ENCODE peak calls at places on chromosome 13, in four cellular contexts. N is PC-3, B is ovary, A is uterus. E is an unnamed sample.

GRCh38 chr13:114148521-114148855 is 16.1 kb upstream of the RASA3 start:
- DNase-seq in N (no peak), B (no peak), A (no peak), E (no peak)

GRCh38 chr13:94585543-94586101 is 10.3 kb downstream of the TGDS start:
- DNase-seq in N (no peak), B (no peak), A (no peak), E (no peak)

GRCh38 chr13:113143466-113144254 is 14.8 kb upstream of the PROZ start:
- DNase-seq in N (no peak), B (no peak), A (no peak), E (no peak)

GRCh38 chr13:100131863-100132574 is 43.1 kb downstream of the PCCA start:
- DNase-seq in N (peak; percentile 88), B (no peak), A (no peak), E (no peak)

GRCh38 chr13:99416411-99417121 is 84.7 kb upstream of the TM9SF2 start:
- DNase-seq in N (no peak), B (no peak), A (no peak), E (no peak)

GRCh38 chr13:68988176-68988575 is 1119.5 kb upstream of the ATXN8OS start:
- DNase-seq in N (no peak), B (no peak), A (no peak), E (no peak)

GRCh38 chr13:102530751-102531150 is 66.0 kb upstream of the TPP2 start:
- DNase-seq in N (no peak), B (no peak), A (no peak), E (no peak)

GRCh38 chr13:75091707-75092106 is 390.3 kb downstream of the TBC1D4 start:
- DNase-seq in N (no peak), B (no peak), A (no peak), E (no peak)

GRCh38 chr13:45046445-45046844 is 57.1 kb downstream of the GPALPP1 start:
- DNase-seq in N (no peak), B (no peak), A (no peak), E (no peak)

GRCh38 chr13:45049478-45049877 is 60.1 kb downstream of the GPALPP1 start:
- DNase-seq in N (no peak), B (no peak), A (no peak), E (no peak)

GRCh38 chr13:45048890-45049407 is 59.6 kb downstream of the GPALPP1 start:
- DNase-seq in N (peak; percentile 7), B (no peak), A (no peak), E (no peak)

GRCh38 chr13:45051315-45051714 is 62.0 kb downstream of the GPALPP1 start:
- DNase-seq in N (no peak), B (no peak), A (no peak), E (no peak)

DNA sequence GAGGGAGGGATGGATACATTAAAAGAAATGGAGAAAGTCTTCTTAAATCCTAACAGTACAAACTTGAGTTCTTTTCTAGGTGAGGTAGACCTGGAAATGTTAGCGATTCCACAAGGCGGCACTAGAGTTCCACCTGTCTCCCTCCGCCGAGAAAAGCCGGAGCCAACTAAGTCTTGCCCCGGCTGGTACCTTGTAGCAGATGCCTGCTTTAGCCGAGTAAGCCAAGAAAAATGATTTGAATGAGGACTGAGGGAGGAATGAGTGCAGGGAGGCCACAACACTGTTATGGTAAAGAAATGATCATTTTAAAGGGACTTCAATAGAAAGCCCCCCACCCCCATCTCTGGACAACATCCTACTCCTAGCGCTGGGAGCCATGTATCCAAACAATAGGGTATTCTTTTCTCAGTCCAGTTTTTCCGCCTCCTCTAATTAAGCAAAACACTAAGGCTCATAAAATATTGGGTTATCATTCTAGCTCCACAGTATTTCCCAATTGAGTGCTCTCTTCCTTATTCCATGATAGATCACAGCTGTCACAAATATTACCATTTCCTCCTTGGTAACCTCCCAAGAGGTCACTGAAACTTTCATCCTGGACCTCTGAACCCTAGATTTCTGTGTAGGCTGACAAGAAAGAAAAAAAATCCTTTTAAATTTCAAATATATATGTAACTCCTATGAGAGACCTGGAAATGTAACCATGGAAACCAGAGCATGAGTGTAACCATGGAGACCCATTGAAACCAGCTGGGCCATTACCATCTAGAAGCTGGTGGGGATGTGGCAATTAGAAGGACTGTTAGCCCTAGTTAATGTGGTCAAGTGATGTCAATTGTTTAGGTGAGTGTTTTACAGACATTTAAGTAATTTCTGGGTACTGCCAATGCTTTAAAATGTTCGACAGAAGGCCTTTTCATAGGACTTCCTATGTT is 58.3 kb downstream of the GPALPP1 start:
- DNase-seq in N (peak; percentile 85), B (peak; percentile 59), A (peak; percentile 68), E (peak; percentile 16)
- H3K27ac ChIP-seq in N (no peak overlapping the region), B (no peak overlapping the region), A (no peak overlapping the region), E (no peak overlapping the region)

GRCh38 chr13:91347996-91348905 is 764 bp downstream of the MIR17HG start:
- DNase-seq in N (no peak), B (peak; percentile 32), A (peak; percentile 43), E (no peak)
- TF ChIP-seq CTCF in N (no peak), B (no peak), A (no peak), E (no peak)

DNA sequence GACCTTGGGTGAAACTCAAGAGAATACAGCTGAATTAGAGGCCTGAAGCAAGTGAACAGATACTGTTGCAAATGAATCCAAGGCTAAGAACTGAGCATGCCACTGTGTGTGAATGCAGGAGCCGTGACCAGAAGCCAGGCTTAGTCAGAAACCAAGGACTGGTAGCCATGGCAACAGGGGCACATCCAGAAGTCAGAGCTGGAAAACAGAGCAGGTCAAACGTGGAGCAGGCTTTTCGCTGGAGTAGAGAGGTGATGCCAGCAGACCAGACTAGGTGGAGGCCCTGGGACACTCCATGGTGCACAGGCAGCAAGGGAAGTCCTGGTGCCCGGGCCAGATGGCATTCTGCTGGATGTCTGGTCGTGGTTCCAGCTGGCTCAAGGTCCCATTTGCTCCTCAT is 564.1 kb downstream of the PCDH9 start:
- DNase-seq in N (peak; percentile 33), B (no peak), A (no peak), E (no peak)
- H3K27ac ChIP-seq in N (no peak overlapping the region), B (no peak overlapping the region), A (no peak overlapping the region), E (no peak overlapping the region)

GRCh38 chr13:27283906-27284523 is 13.4 kb downstream of the RASL11A start:
- DNase-seq in N (peak; percentile 59), B (no peak), A (no peak), E (no peak)
- TF ChIP-seq CTCF in N (peak; percentile 66), B (no peak), A (no peak), E (peak; percentile 36)

GRCh38 chr13:33508060-33508459 is 222.5 kb upstream of the STARD13 start:
- DNase-seq in N (no peak), B (no peak), A (no peak), E (no peak)

GRCh38 chr13:33509642-33510229 is 224.2 kb upstream of the STARD13 start:
- DNase-seq in N (peak; percentile 23), B (no peak), A (peak; percentile 35), E (no peak)

GRCh38 chr13:33514362-33514761 is 228.8 kb upstream of the STARD13 start:
- DNase-seq in N (peak; percentile 19), B (no peak), A (no peak), E (no peak)

GRCh38 chr13:33512880-33513554 is 227.5 kb upstream of the STARD13 start:
- DNase-seq in N (no peak), B (no peak), A (no peak), E (no peak)

DNA sequence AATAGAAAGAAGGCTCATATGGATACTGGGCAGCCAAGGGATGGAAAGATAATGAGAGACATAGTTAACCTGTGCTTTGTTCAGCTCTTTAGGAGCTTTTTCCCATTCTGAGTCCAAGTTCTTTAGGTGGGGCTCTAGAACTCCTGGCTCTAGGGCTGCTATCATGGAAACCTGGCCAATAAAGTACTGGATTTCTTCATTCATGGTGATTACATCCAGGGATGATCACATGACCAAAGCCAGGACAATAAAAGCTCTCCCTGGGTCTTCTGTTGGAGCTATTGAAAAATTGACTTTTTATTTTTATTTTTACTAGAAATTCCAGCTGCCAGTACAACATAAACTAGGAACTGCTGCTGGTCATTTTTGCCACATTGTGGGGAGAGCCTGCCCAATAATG is 224.8 kb upstream of the STARD13 start:
- DNase-seq in N (no peak), B (no peak), A (no peak), E (no peak)
- H3K27ac ChIP-seq in N (no peak overlapping the region), B (no peak overlapping the region), A (peak overlapping the region; percentile 81), E (peak overlapping the region; percentile 97)

GRCh38 chr13:110280231-110280813 is 26.6 kb downstream of the COL4A1 start:
- DNase-seq in N (no peak), B (no peak), A (no peak), E (no peak)
- TF ChIP-seq CTCF in N (no peak), B (no peak), A (no peak), E (no peak)

GRCh38 chr13:59371229-59371628 is 792.5 kb downstream of the DIAPH3 start:
- DNase-seq in N (no peak), B (no peak), A (no peak), E (no peak)
- H3K27ac ChIP-seq in N (no peak overlapping the region), B (no peak overlapping the region), A (no peak overlapping the region), E (no peak overlapping the region)

E was measured in thoracic aorta.